ENCODE peak calls at places on chromosomes 6 and 20, in five cellular contexts. H is IMR-90; S is kidney; N is A549; W is CD4-positive, CD25-positive, alpha-beta regulatory T cell. K is an unnamed sample.

GRCh38 chr6:10451828-10452509 is 37.1 kb upstream of the TFAP2A start:
- DNase-seq in N (peak; percentile 81), S (peak; percentile 92), W (no peak), H (peak; percentile 50), K (no peak)

GRCh38 chr20:3235661-3236324 is 3.2 kb downstream of the SLC4A11 start:
- DNase-seq in N (peak; percentile 65), S (no peak), H (peak; percentile 47), W (no peak), K (no peak)

GRCh38 chr6:8556370-8557018 is 121.1 kb upstream of the SLC35B3 start:
- DNase-seq in H (peak; percentile 2), W (no peak), S (no peak), N (peak; percentile 10), K (peak; percentile 53)

GRCh38 chr6:166277021-166277420 is 31.2 kb downstream of the PRR18 start:
- DNase-seq in W (no peak), S (no peak), H (no peak), N (no peak), K (no peak)

GRCh38 chr6:152948150-152948768 is 34.6 kb downstream of the FBXO5 start:
- DNase-seq in S (no peak), N (peak; percentile 7), W (peak; percentile 42), H (peak; percentile 52), K (peak; percentile 7)

GRCh38 chr6:136921521-136921935 is 573 bp upstream of the SLC35D3 start:
- DNase-seq in W (no peak), H (no peak), N (peak; percentile 8), S (no peak), K (peak; percentile 42)

GRCh38 chr6:126039284-126039683 is 52.9 kb downstream of the TRMT11 start:
- DNase-seq in N (no peak), H (peak; percentile 49), W (no peak), S (no peak), K (no peak)

GRCh38 chr6:90399970-90400369 is 103.3 kb upstream of the BACH2 start:
- DNase-seq in H (no peak), N (no peak), W (no peak), S (no peak), K (no peak)

GRCh38 chr6:141151710-141152417 is 980.9 kb upstream of the GJE1 start:
- DNase-seq in S (no peak), H (no peak), N (no peak), W (no peak), K (no peak)

GRCh38 chr6:30781697-30782424 is 37.5 kb upstream of the IER3 start:
- DNase-seq in W (no peak), H (peak; percentile 100), S (peak; percentile 97), N (peak; percentile 58), K (peak; percentile 96)

GRCh38 chr6:100088009-100088408 is 94.0 kb upstream of the MCHR2 start:
- DNase-seq in N (no peak), S (no peak), W (no peak), H (peak; percentile 73), K (no peak)

GRCh38 chr6:99236010-99236409 is 113.5 kb downstream of the FAXC start:
- DNase-seq in H (no peak), N (no peak), W (no peak), S (no peak), K (no peak)

GRCh38 chr6:167306401-167306998 is 15.4 kb downstream of the UNC93A start:
- DNase-seq in H (no peak), N (peak; percentile 6), W (no peak), S (no peak), K (no peak)

GRCh38 chr6:167308207-167308606 is 16.7 kb upstream of the TTLL2 start:
- DNase-seq in N (no peak), W (no peak), H (no peak), S (no peak), K (no peak)

GRCh38 chr6:167314180-167314821 is 10.6 kb upstream of the TTLL2 start:
- DNase-seq in N (no peak), H (no peak), S (no peak), W (no peak), K (no peak)

GRCh38 chr6:167307342-167307955 is 16.3 kb downstream of the UNC93A start:
- DNase-seq in N (no peak), W (no peak), S (no peak), H (no peak), K (no peak)

GRCh38 chr6:167311286-167311685 is 13.6 kb upstream of the TTLL2 start:
- DNase-seq in H (no peak), N (no peak), S (no peak), W (no peak), K (no peak)
- H3K4me1 ChIP-seq in H (no peaks in the 10 kb centered on the region), N (peaks cover 6% of the 10 kb centered on the region), S (no peaks in the 10 kb centered on the region), W (no peaks in the 10 kb centered on the region), K (no peaks in the 10 kb centered on the region)

DNA sequence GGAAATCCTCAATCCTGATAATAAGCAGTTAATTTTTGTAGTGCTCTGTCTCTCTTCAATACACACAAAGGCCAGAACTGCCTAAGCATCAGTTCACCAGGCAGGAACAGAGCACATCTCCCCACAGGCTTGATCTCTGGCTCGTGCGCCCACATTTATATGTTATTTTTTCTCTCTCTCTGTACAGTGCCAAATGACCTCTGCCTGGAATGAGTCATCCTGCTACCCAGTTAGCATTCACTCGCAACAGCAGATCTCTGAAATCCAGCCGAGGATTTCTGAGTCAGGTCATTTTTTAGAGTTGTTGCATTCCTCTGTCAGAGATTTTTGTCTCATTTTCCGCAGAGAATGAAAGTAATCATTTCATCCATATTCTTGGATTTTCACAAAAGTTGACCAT is 107.1 kb downstream of the COL12A1 start:
- DNase-seq in W (no peak), H (peak; percentile 98), S (peak; percentile 81), N (peak; percentile 35), K (peak; percentile 62)
- H3K27ac ChIP-seq in W (no peak overlapping the region), H (peak overlapping the region; percentile 78), S (peak overlapping the region; percentile 42), N (peak overlapping the region; percentile 66), K (no peak overlapping the region)

DNA sequence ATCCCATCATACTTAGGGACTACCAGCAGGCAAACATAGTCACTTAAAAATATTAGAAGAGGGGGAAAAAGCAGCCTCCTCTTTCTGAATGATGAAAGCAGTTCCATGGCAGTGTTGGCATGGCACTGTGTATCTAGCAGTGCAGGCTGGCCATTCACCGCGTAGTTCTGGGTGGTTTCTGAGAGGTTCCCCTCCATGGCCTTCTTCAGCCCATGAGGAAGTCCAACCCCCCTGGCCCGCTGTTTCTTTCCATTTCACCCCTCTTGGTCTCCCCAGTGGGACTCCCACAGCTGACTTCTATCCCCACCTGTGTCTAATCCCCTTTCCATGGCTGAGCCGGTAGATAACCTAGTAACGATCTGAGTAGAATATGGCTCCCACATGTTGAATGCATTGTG is 17.0 kb downstream of the PPARD start:
- DNase-seq in N (no peak), W (no peak), H (no peak), S (no peak), K (no peak)
- H3K4me1 ChIP-seq in N (peaks cover 3% of the 10 kb centered on the region), W (no peaks in the 10 kb centered on the region), H (peaks cover 38% of the 10 kb centered on the region), S (peaks cover 27% of the 10 kb centered on the region), K (peaks cover 8% of the 10 kb centered on the region)

DNA sequence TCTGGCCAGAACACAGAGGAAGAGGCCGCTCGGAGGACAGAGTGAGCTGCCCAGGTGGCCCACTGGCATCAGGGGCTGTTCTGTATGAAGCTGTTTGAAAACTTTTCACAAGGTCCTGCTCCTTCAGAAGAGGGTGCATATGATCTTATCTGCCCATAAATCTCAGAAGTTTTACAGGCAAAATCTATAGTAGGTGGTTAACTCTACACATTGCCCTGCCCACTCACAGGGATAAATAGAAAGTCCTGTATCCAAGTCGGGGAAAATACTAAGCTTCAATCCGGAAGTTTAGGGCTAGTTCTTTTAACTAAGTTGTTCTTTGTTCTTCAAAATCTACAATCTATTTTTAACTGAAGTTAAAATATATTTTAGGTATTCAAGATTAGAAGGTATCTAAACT is 233.7 kb downstream of the FOXA2 start:
- DNase-seq in H (no peak), S (no peak), N (no peak), W (no peak), K (no peak)
- H3K27ac ChIP-seq in H (no peak overlapping the region), S (no peak overlapping the region), N (no peak overlapping the region), W (no peak overlapping the region), K (no peak overlapping the region)

GRCh38 chr20:51752343-51752951 is 15.7 kb downstream of the ATP9A start:
- DNase-seq in S (no peak), W (no peak), H (peak; percentile 93), N (peak; percentile 40), K (no peak)
- H3K4me1 ChIP-seq in S (peaks cover 4% of the 10 kb centered on the region), W (no peaks in the 10 kb centered on the region), H (peaks cover 13% of the 10 kb centered on the region), N (peaks cover 52% of the 10 kb centered on the region), K (no peaks in the 10 kb centered on the region)